ENCODE peak calls at places on chromosomes 1 and 21, in five cellular contexts. L, N, K, U and I are unnamed samples.

GRCh38 chr21:29825936-29826335 is 113.9 kb downstream of the GRIK1 start:
- DNase-seq in U (no peak), K (no peak), N (no peak), L (no peak), I (no peak)

GRCh38 chr1:84683508-84683907 is 6.8 kb downstream of the SSX2IP start:
- DNase-seq in L (no peak), K (no peak), N (no peak), U (no peak), I (no peak)

GRCh38 chr1:223276029-223276428 is 87.9 kb downstream of the SUSD4 start:
- DNase-seq in N (no peak), K (no peak), L (no peak), U (no peak), I (no peak)

GRCh38 chr1:205505791-205506190 is 1.3 kb downstream of the CDK18 start:
- DNase-seq in N (no peak), L (peak), K (no peak), U (no peak), I (peak)

GRCh38 chr1:231517076-231517475 is 11.4 kb upstream of the TSNAX start:
- DNase-seq in N (peak), U (no peak), L (no peak), K (no peak), I (no peak)

GRCh38 chr1:19468397-19468956 is 16.9 kb downstream of the CAPZB start:
- DNase-seq in K (peak), U (no peak), N (no peak), L (peak), I (no peak)

GRCh38 chr1:56617141-56617540 is 28.0 kb upstream of the PRKAA2 start:
- DNase-seq in K (no peak), L (no peak), N (no peak), U (no peak), I (no peak)

GRCh38 chr1:102100666-102101065 is 103.9 kb upstream of the OLFM3 start:
- DNase-seq in K (no peak), N (no peak), L (no peak), U (no peak), I (no peak)

GRCh38 chr1:100773444-100773843 is 53.9 kb downstream of the VCAM1 start:
- DNase-seq in K (no peak), U (no peak), N (peak), L (no peak), I (no peak)

GRCh38 chr1:167137285-167138192 is 43.7 kb downstream of the STYXL2 start:
- DNase-seq in L (no peak), N (no peak), K (no peak), U (no peak), I (no peak)

GRCh38 chr1:1165485-1165884 is 8.2 kb upstream of the TTLL10 start:
- DNase-seq in N (no peak), U (no peak), K (no peak), L (peak), I (no peak)

GRCh38 chr1:114270255-114271117 is 116.8 kb upstream of the SYT6 start:
- DNase-seq in L (no peak), N (no peak), K (no peak), U (no peak), I (no peak)

GRCh38 chr21:45041351-45041805 is 33.0 kb upstream of the ADARB1 start:
- DNase-seq in U (no peak), N (peak), K (no peak), L (peak), I (peak)

GRCh38 chr1:221335161-221336101 is 406.5 kb downstream of the DUSP10 start:
- DNase-seq in U (no peak), K (no peak), N (peak), L (peak), I (no peak)

GRCh38 chr1:101238041-101238515 is 1.3 kb downstream of the S1PR1 start:
- DNase-seq in K (peak), N (no peak), U (no peak), L (no peak), I (no peak)

GRCh38 chr1:47219590-47220220 is 12.3 kb downstream of the TAL1 start:
- DNase-seq in K (no peak), L (no peak), N (no peak), U (no peak), I (no peak)

GRCh38 chr1:186793582-186793927 is 35.2 kb upstream of the PLA2G4A start:
- DNase-seq in K (no peak), L (no peak), U (no peak), N (no peak), I (no peak)

GRCh38 chr1:29330089-29330488 is 93.8 kb downstream of the PTPRU start:
- DNase-seq in L (no peak), N (no peak), K (no peak), U (no peak), I (no peak)

GRCh38 chr1:44322367-44322766 is 32.7 kb downstream of the ERI3 start:
- DNase-seq in L (no peak), N (no peak), K (no peak), U (no peak), I (no peak)

GRCh38 chr1:49183489-49183888 is 406.8 kb upstream of the BEND5 start:
- DNase-seq in N (no peak), U (no peak), L (no peak), K (no peak), I (no peak)

GRCh38 chr1:85321237-85321964 is 45.0 kb upstream of the BCL10 start:
- DNase-seq in K (no peak), L (no peak), N (peak), U (no peak), I (no peak)

GRCh38 chr1:233721003-233721595 is 107.2 kb downstream of the KCNK1 start:
- DNase-seq in K (no peak), L (no peak), U (no peak), N (no peak), I (no peak)

DNA sequence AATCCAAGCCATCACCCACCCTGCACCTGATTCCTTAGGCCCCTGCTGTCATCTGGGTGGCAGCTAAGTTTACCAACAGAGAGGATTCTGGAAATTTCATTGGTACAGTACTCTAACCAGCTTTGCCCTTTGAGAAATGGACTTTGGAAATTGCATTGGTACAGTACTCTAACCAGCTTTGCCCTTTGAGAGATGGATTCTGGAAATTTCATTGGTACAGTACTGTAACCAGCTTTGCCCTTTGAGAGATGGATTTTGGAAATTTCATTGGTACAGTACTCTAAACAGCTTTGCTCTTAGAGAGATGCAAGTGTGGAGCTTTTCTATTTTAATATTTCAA is 42.5 kb downstream of the MAB21L3 start:
- DNase-seq in L (no peak), K (no peak), N (no peak), U (no peak), I (peak)
- H3K27ac ChIP-seq in L (peak), K (no peak), N (no peak), U (no peak), I (no peak)

GRCh38 chr1:183040600-183040999 is 17.4 kb downstream of the LAMC1 start:
- DNase-seq in K (no peak), L (no peak), U (no peak), N (no peak), I (no peak)

GRCh38 chr1:183043872-183044859 is 20.9 kb downstream of the LAMC1 start:
- DNase-seq in N (no peak), U (no peak), L (no peak), K (no peak), I (no peak)

GRCh38 chr1:183048087-183049085 is 25.2 kb downstream of the LAMC1 start:
- DNase-seq in N (no peak), K (no peak), L (no peak), U (no peak), I (no peak)

GRCh38 chr1:183043254-183043653 is 20.0 kb downstream of the LAMC1 start:
- DNase-seq in N (no peak), U (no peak), K (no peak), L (no peak), I (no peak)

DNA sequence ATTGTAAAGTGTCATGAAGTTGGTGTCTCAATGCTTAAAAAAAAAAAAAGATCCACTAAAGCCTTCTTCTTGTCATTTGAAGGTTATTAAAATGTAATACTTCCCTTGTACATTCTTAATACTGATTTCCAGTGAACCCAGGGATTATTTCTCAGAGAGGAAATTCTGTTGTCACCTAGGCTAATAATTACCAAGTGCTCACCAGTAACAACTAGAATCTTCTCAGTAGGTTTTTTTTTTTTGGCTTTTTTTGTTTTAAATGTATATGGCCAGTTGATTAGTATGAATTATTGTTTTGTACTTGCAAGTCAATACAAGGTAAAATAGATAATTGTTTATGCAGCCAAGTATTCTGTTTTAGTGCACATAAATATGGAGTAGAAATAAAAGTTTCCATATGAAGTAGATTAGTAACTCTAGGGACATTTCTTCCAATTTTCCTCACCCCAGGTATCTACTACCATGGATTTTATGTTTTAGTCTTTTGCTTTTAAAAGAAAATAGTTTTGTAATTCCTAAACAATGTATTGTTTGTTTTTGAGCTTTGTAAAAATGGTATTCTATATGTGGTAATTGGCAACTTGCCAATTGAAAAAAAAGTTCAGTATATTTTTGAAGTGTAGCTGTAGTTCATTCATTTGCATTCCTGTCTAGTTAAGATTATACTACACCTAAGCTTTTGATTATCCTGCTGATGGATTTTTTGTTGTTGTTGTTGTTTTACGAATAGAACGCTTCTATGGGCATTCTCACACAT is 21.9 kb downstream of the LAMC1 start:
- DNase-seq in N (no peak), K (no peak), U (no peak), L (no peak), I (no peak)
- H3K27ac ChIP-seq in N (no peak), K (no peak), U (no peak), L (no peak), I (no peak)

DNA sequence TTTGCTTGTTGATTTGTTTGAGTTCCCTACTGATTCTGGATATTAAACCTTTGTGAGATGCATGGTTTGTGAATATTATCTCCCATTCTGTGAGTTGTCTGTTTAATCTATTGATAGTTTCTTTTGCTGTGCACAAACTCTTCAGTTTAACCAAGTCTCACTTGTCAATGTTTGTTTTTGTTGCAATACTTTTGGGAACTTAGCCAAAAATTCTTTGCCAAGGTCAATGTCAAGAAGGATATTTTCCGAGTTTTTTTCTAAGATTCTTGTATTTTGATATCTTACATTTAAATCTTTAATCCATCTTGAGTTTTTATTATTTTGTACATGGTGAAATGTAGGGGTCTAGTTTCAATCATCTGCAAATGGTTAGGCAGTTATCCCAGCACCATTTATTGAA is 1230.7 kb upstream of the NCAM2 start:
- DNase-seq in N (no peak), U (no peak), L (no peak), K (no peak), I (no peak)
- H3K27ac ChIP-seq in N (no peak), U (no peak), L (no peak), K (no peak), I (no peak)

GRCh38 chr1:182181167-182181572 is 119.7 kb upstream of the ZNF648 start:
- DNase-seq in N (no peak), K (no peak), U (no peak), L (peak), I (peak)
- H3K27ac ChIP-seq in N (no peak), K (no peak), U (no peak), L (peak), I (peak)

GRCh38 chr1:99650773-99651437 is 5.0 kb downstream of the PALMD start:
- DNase-seq in N (peak), K (no peak), U (no peak), L (no peak), I (no peak)
- H3K27ac ChIP-seq in N (no peak), K (no peak), U (no peak), L (peak), I (peak)

GRCh38 chr21:41727784-41728763 is 38.8 kb downstream of the RIPK4 start:
- DNase-seq in L (no peak), K (no peak), U (no peak), N (no peak), I (no peak)

GRCh38 chr21:41730399-41730798 is 36.5 kb downstream of the RIPK4 start:
- DNase-seq in N (no peak), K (no peak), L (no peak), U (no peak), I (no peak)

GRCh38 chr21:41726630-41726969 is 40.3 kb downstream of the RIPK4 start:
- DNase-seq in L (no peak), N (no peak), K (no peak), U (no peak), I (no peak)

GRCh38 chr21:41726970-41727783 is 39.7 kb downstream of the RIPK4 start:
- DNase-seq in N (peak), K (no peak), U (no peak), L (peak), I (no peak)

DNA sequence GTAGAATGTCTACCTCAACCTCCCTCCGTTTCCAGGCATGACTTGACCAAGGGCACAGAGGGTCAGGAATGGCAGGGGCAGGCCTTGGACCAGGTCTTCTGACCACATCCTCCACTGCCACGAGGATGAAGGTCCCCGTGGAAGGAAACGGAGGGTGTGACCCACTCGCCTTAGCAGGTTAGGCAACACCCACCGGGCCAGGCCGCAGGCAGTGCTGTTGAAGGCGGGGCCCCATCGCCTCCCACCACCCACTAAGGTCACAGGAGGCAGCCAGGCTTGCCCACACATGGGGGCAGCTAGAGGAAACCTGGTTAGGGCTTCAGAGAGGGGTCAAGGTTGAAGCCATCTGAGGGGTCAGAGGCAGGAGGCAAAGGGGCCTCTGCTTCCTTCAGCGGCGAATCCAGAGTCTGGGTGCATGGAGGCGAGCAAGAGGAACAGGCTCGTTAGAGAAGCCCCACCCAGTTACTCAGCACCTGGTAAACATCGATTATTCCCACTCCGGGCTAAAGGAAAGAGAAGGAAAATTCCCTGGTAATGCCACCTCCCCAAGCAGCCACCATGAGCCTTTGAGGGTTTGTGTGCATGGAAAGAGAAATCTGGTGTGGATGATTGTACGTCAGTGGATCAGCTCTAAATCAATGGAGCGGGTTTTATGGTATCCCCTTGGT is 37.0 kb downstream of the RIPK4 start:
- DNase-seq in N (no peak), U (no peak), L (no peak), K (no peak), I (no peak)
- H3K27ac ChIP-seq in N (no peak), U (peak), L (no peak), K (no peak), I (no peak)

DNA sequence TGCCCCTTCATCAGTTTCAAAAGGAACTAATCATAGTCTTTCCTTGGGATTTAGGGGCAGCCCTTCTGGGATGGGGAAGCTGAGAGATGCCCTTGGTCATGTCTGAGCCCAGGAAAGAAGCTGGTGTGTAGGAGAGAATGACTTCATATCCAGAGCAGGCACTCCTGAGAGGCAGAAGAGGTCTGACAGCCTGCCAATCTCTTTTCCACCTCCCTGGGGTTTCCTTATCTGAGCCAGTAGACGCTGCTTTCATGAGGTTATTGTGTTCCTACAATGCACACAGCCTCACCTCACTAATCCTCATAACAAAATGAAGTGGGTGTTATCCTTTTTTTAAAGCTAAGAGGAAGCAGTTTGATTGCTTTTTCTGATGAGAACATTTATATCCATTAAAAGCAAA is 14.1 kb downstream of the ROR1 start:
- DNase-seq in L (no peak), K (no peak), N (no peak), U (no peak), I (peak)
- H3K27ac ChIP-seq in L (no peak), K (no peak), N (peak), U (no peak), I (no peak)

DNA sequence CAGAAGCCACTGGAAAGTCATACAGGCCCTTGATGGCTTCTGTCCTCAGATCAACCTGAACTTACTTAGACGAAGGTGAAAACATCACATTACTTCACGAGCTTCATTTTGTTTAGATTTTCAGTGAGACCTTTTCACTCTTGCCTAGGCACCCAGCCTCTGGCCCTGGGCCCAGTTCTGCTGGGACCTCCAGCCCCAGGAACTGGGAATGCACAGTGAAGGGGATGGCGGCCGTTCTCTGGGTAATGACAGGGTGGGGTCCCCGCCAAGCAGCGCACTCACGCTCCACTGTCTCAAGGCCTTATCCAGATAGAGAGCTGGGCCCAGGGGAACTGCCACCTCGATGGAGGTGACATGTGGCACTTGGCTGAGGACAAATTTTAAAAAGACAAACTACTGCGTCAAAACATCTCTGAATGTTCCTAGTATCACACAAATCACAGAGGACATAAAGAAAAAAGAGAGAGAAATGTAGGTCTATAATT is 54.8 kb downstream of the NPHP4 start:
- DNase-seq in U (no peak), K (no peak), L (no peak), N (no peak), I (no peak)
- H3K27ac ChIP-seq in U (no peak), K (no peak), L (no peak), N (no peak), I (no peak)

DNA sequence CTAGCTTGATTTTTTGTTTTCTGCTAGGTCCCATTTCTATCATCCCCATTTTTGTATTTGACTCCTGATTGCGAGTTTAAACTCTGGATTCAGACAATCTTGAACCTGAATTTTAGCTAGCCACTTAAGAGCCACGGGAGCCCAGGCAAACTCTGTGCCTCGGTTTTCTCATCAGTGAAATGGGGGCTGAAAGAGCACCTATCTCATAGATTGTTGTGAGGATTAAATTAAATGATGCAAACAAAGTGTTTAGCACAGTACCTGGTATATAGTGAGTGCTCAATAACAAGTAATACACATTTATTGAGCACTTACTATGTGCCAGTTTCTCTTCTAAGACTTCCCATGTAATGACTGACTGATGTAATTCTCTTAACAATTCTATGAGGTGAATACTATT is 158.1 kb upstream of the POU3F1 start:
- DNase-seq in K (no peak), L (no peak), U (no peak), N (no peak), I (no peak)
- H3K27ac ChIP-seq in K (no peak), L (no peak), U (no peak), N (no peak), I (no peak)